ENCODE peak calls at places on chromosomes 5 and 9, in ten cellular contexts. B is hippocampal formation; I is neural crest cell; F is CD8-positive, alpha-beta T cell; K is hepatocyte; Q is HTR-8/SVneo; P is NCI-H748 treated with DMSO at 0.1 percent for 48 hours; H is stimulated activated CD4-positive, alpha-beta T cell treated with anti-CD3 and anti-CD28 coated beads, Interleukin-2, amount 100 ng/mL, for 48 hours; C is stimulated activated CD8-positive, alpha-beta memory T cell treated with anti-CD3 and anti-CD28 coated beads, Interleukin-2, amount 100 ng/mL, for 1 hour; J is caudate nucleus. X is an unnamed sample.

GRCh38 chr5:38961691-38962090 is 112.5 kb downstream of the RICTOR start:
- DNase-seq in I (no peak), B (no peak), J (no peak), P (no peak), K (no peak), C (no peak), H (no peak), Q (no peak), F (no peak), X (no peak)

GRCh38 chr9:130036099-130036498 is 6.9 kb downstream of the FNBP1 start:
- DNase-seq in B (no peak), C (no peak), I (no peak), Q (no peak), K (no peak), P (no peak), H (no peak), J (no peak), F (no peak), X (no peak)

GRCh38 chr5:153425914-153426313 is 64.6 kb upstream of the GRIA1 start:
- DNase-seq in Q (no peak), B (no peak), F (no peak), K (no peak), H (peak), P (peak), J (no peak), I (no peak), C (no peak), X (no peak)

GRCh38 chr9:121185774-121186403 is 15.8 kb downstream of the RAB14 start:
- DNase-seq in P (no peak), I (no peak), J (no peak), B (no peak), K (no peak), H (no peak), F (no peak), Q (no peak), C (no peak), X (no peak)

GRCh38 chr9:128062856-128063831 is 4.0 kb downstream of the NAIF1 start:
- DNase-seq in I (no peak), F (no peak), C (no peak), B (no peak), J (no peak), P (no peak), Q (no peak), H (no peak), K (no peak), X (no peak)

GRCh38 chr9:129232839-129233568 is 54.9 kb upstream of the IER5L start:
- DNase-seq in J (no peak), P (no peak), K (no peak), H (no peak), I (no peak), F (no peak), C (no peak), Q (no peak), B (no peak), X (no peak)

GRCh38 chr9:124339603-124340146 is 75.6 kb downstream of the PSMB7 start:
- DNase-seq in C (no peak), Q (no peak), P (no peak), I (no peak), H (no peak), B (no peak), J (no peak), F (no peak), K (no peak), X (no peak)

GRCh38 chr9:136717399-136717798 is 5.0 kb downstream of the DIPK1B start:
- DNase-seq in J (no peak), F (no peak), H (no peak), B (no peak), I (no peak), Q (no peak), K (no peak), C (no peak), P (no peak), X (no peak)

GRCh38 chr9:89497978-89498844 is at the start of gene SEMA4D:
- DNase-seq in J (peak), K (peak), B (peak), F (no peak), C (no peak), P (peak), H (peak), Q (peak), I (peak), X (peak)

GRCh38 chr5:113212244-113212920 is 222.4 kb downstream of the TSSK1B start:
- DNase-seq in J (no peak), K (peak), H (no peak), C (no peak), I (no peak), F (no peak), P (no peak), Q (no peak), B (peak), X (no peak)

GRCh38 chr5:78287833-78288232 is 6.7 kb downstream of the AP3B1 start:
- DNase-seq in J (no peak), I (no peak), P (no peak), C (no peak), F (no peak), Q (peak), K (peak), B (no peak), H (no peak), X (no peak)

GRCh38 chr5:132259061-132259851 is 1.8 kb downstream of the PDLIM4 start:
- DNase-seq in Q (no peak), H (no peak), F (no peak), J (no peak), C (no peak), B (peak), K (peak), I (peak), P (no peak), X (no peak)

GRCh38 chr5:154467655-154468354 is 10.2 kb downstream of the HAND1 start:
- DNase-seq in C (peak), J (no peak), H (peak), K (peak), B (peak), Q (peak), F (peak), I (peak), P (peak), X (peak)

GRCh38 chr5:12691330-12691729 is 787.1 kb upstream of the CTNND2 start:
- DNase-seq in H (no peak), F (no peak), I (no peak), P (no peak), Q (no peak), B (no peak), J (no peak), C (no peak), K (peak), X (no peak)

GRCh38 chr5:143931986-143932385 is 120.0 kb downstream of the HMHB1 start:
- DNase-seq in K (no peak), P (no peak), C (no peak), J (no peak), F (no peak), B (no peak), Q (no peak), I (no peak), H (no peak), X (no peak)

GRCh38 chr9:15720861-15721260 is 168.0 kb downstream of the CCDC171 start:
- DNase-seq in P (no peak), B (no peak), C (no peak), I (no peak), Q (no peak), K (no peak), J (no peak), F (no peak), H (no peak), X (no peak)

GRCh38 chr5:179865471-179866240 is 7.0 kb upstream of the MRNIP start:
- DNase-seq in H (no peak), I (no peak), J (no peak), Q (no peak), P (no peak), C (no peak), B (no peak), F (no peak), K (no peak), X (no peak)

GRCh38 chr5:82772281-82772680 is 304.9 kb downstream of the TMEM167A start:
- DNase-seq in I (no peak), Q (no peak), P (no peak), B (no peak), H (no peak), C (no peak), J (no peak), F (no peak), K (no peak), X (no peak)

GRCh38 chr9:78541868-78542267 is 244.9 kb downstream of the PSAT1 start:
- DNase-seq in Q (no peak), J (no peak), P (peak), B (no peak), H (no peak), I (no peak), K (no peak), C (no peak), F (no peak), X (no peak)

GRCh38 chr9:4832786-4833579 is 40.2 kb downstream of the RCL1 start:
- DNase-seq in B (no peak), J (no peak), K (peak), Q (peak), P (no peak), C (no peak), F (no peak), I (no peak), H (no peak), X (no peak)

GRCh38 chr5:74903165-74903787 is 37.1 kb upstream of the FAM169A start:
- DNase-seq in P (no peak), C (no peak), H (no peak), F (no peak), K (peak), B (no peak), I (peak), Q (peak), J (no peak), X (peak)

GRCh38 chr5:115556276-115556675 is 11.7 kb upstream of the FEM1C start:
- DNase-seq in C (no peak), K (no peak), B (no peak), I (no peak), J (no peak), Q (no peak), P (no peak), F (no peak), H (no peak), X (no peak)

GRCh38 chr5:93088997-93089396 is 492.0 kb downstream of the NR2F1-AS1 start:
- DNase-seq in K (no peak), P (no peak), Q (no peak), J (no peak), B (no peak), F (no peak), H (no peak), C (no peak), I (no peak), X (no peak)

GRCh38 chr9:118957585-118957984 is 411.6 kb downstream of the BRINP1 start:
- DNase-seq in F (no peak), C (no peak), Q (no peak), I (no peak), K (no peak), J (no peak), H (no peak), B (no peak), P (no peak), X (no peak)

GRCh38 chr9:74645007-74645639 is 148.0 kb downstream of the RORB start:
- DNase-seq in J (no peak), K (peak), P (no peak), B (peak), F (no peak), I (peak), C (no peak), Q (no peak), H (no peak), X (no peak)

GRCh38 chr5:125409101-125409495 is 662.7 kb upstream of the ZNF608 start:
- DNase-seq in Q (no peak), F (no peak), P (peak), H (no peak), I (no peak), K (no peak), J (no peak), C (no peak), B (no peak), X (no peak)

GRCh38 chr5:174837919-174838902 is 113.8 kb downstream of the MSX2 start:
- DNase-seq in Q (peak), F (no peak), J (no peak), I (peak), H (no peak), C (no peak), P (peak), K (peak), B (peak), X (no peak)

GRCh38 chr5:138495351-138495750 is 30.1 kb downstream of the EGR1 start:
- DNase-seq in Q (no peak), F (no peak), B (no peak), P (no peak), C (no peak), H (no peak), K (no peak), I (no peak), J (no peak), X (no peak)

X was measured in progenitor cell of endocrine pancreas.